ENCODE peak calls at places on chromosomes 7 and 10, in six cellular contexts. One of them, this sample, is unnamed.

GRCh38 chr10:69685426-69685801 is 55.4 kb downstream of the FAM241B start:
- DNase-seq in GM13976: no peak
- DNase-seq in skeletal muscle cell: no peak
- DNase-seq in NCI-H446 treated with DMSO at 0.1 percent for 48 hours: no peak
- DNase-seq in SW 1271: no peak
- DNase-seq in fibroblast of pulmonary artery: no peak
- DNase-seq in this sample: no peak

GRCh38 chr7:140425718-140426117 is 21.9 kb downstream of the RAB19 start:
- DNase-seq in NCI-H446 treated with DMSO at 0.1 percent for 48 hours: no peak
- DNase-seq in skeletal muscle cell: no peak
- DNase-seq in fibroblast of pulmonary artery: no peak
- DNase-seq in GM13976: no peak
- DNase-seq in SW 1271: no peak
- DNase-seq in this sample: no peak

GRCh38 chr10:24097771-24098207 is 111.1 kb upstream of the KIAA1217 start:
- DNase-seq in skeletal muscle cell: no peak
- DNase-seq in SW 1271: no peak
- DNase-seq in fibroblast of pulmonary artery: no peak
- DNase-seq in NCI-H446 treated with DMSO at 0.1 percent for 48 hours: no peak
- DNase-seq in GM13976: no peak
- DNase-seq in this sample: no peak

GRCh38 chr7:107958764-107959526 is 44.0 kb downstream of the LAMB1 start:
- DNase-seq in SW 1271: no peak
- DNase-seq in GM13976: no peak
- DNase-seq in NCI-H446 treated with DMSO at 0.1 percent for 48 hours: no peak
- DNase-seq in fibroblast of pulmonary artery: peak
- DNase-seq in skeletal muscle cell: peak
- DNase-seq in this sample: peak

GRCh38 chr10:102800601-102801335 is 36.4 kb downstream of the CYP17A1 start:
- DNase-seq in GM13976: no peak
- DNase-seq in SW 1271: no peak
- DNase-seq in skeletal muscle cell: no peak
- DNase-seq in fibroblast of pulmonary artery: no peak
- DNase-seq in NCI-H446 treated with DMSO at 0.1 percent for 48 hours: no peak
- DNase-seq in this sample: no peak

GRCh38 chr7:6623589-6624245 is 8.3 kb downstream of the ZNF853 start:
- DNase-seq in SW 1271: no peak
- DNase-seq in NCI-H446 treated with DMSO at 0.1 percent for 48 hours: no peak
- DNase-seq in GM13976: no peak
- DNase-seq in fibroblast of pulmonary artery: no peak
- DNase-seq in skeletal muscle cell: no peak
- DNase-seq in this sample: no peak

GRCh38 chr10:119655566-119656001 is 4.4 kb downstream of the BAG3 start:
- DNase-seq in GM13976: no peak
- DNase-seq in NCI-H446 treated with DMSO at 0.1 percent for 48 hours: no peak
- DNase-seq in skeletal muscle cell: peak
- DNase-seq in fibroblast of pulmonary artery: peak
- DNase-seq in SW 1271: no peak
- DNase-seq in this sample: no peak

GRCh38 chr7:96734343-96734742 is 24.7 kb upstream of the SEM1 start:
- DNase-seq in fibroblast of pulmonary artery: no peak
- DNase-seq in skeletal muscle cell: no peak
- DNase-seq in SW 1271: no peak
- DNase-seq in NCI-H446 treated with DMSO at 0.1 percent for 48 hours: no peak
- DNase-seq in GM13976: no peak
- DNase-seq in this sample: no peak

GRCh38 chr7:117322741-117323584 is at the start of gene WNT2:
- DNase-seq in NCI-H446 treated with DMSO at 0.1 percent for 48 hours: no peak
- DNase-seq in SW 1271: no peak
- DNase-seq in GM13976: peak
- DNase-seq in skeletal muscle cell: no peak
- DNase-seq in fibroblast of pulmonary artery: peak
- DNase-seq in this sample: no peak

GRCh38 chr10:34638405-34639054 is 176.6 kb downstream of the PARD3 start:
- DNase-seq in fibroblast of pulmonary artery: peak
- DNase-seq in NCI-H446 treated with DMSO at 0.1 percent for 48 hours: peak
- DNase-seq in SW 1271: no peak
- DNase-seq in GM13976: peak
- DNase-seq in skeletal muscle cell: peak
- DNase-seq in this sample: peak

GRCh38 chr10:74011762-74012161 is 13.8 kb downstream of the VCL start:
- DNase-seq in skeletal muscle cell: peak
- DNase-seq in NCI-H446 treated with DMSO at 0.1 percent for 48 hours: no peak
- DNase-seq in fibroblast of pulmonary artery: peak
- DNase-seq in SW 1271: no peak
- DNase-seq in GM13976: no peak
- DNase-seq in this sample: peak

GRCh38 chr7:46750321-46750865 is 829.3 kb upstream of the IGFBP3 start:
- DNase-seq in GM13976: no peak
- DNase-seq in skeletal muscle cell: no peak
- DNase-seq in fibroblast of pulmonary artery: no peak
- DNase-seq in SW 1271: no peak
- DNase-seq in NCI-H446 treated with DMSO at 0.1 percent for 48 hours: no peak
- DNase-seq in this sample: no peak

GRCh38 chr7:123811056-123811455 is 33.9 kb upstream of the HYAL4 start:
- DNase-seq in SW 1271: no peak
- DNase-seq in fibroblast of pulmonary artery: peak
- DNase-seq in skeletal muscle cell: peak
- DNase-seq in GM13976: no peak
- DNase-seq in NCI-H446 treated with DMSO at 0.1 percent for 48 hours: no peak
- DNase-seq in this sample: no peak

GRCh38 chr7:760006-760405 is 32.9 kb upstream of the PRKAR1B start:
- DNase-seq in GM13976: no peak
- DNase-seq in fibroblast of pulmonary artery: no peak
- DNase-seq in SW 1271: no peak
- DNase-seq in skeletal muscle cell: no peak
- DNase-seq in NCI-H446 treated with DMSO at 0.1 percent for 48 hours: no peak
- DNase-seq in this sample: no peak

GRCh38 chr7:46291064-46291463 is 370.0 kb upstream of the IGFBP3 start:
- DNase-seq in NCI-H446 treated with DMSO at 0.1 percent for 48 hours: no peak
- DNase-seq in SW 1271: no peak
- DNase-seq in skeletal muscle cell: peak
- DNase-seq in fibroblast of pulmonary artery: no peak
- DNase-seq in GM13976: peak
- DNase-seq in this sample: no peak

GRCh38 chr7:112238330-112238729 is 31.8 kb downstream of the ZNF277 start:
- DNase-seq in NCI-H446 treated with DMSO at 0.1 percent for 48 hours: no peak
- DNase-seq in SW 1271: no peak
- DNase-seq in fibroblast of pulmonary artery: no peak
- DNase-seq in skeletal muscle cell: no peak
- DNase-seq in GM13976: no peak
- DNase-seq in this sample: no peak

GRCh38 chr10:62084434-62084833 is 182.9 kb downstream of the ARID5B start:
- DNase-seq in fibroblast of pulmonary artery: peak
- DNase-seq in NCI-H446 treated with DMSO at 0.1 percent for 48 hours: no peak
- DNase-seq in SW 1271: no peak
- DNase-seq in GM13976: no peak
- DNase-seq in skeletal muscle cell: no peak
- DNase-seq in this sample: no peak

GRCh38 chr7:50142421-50143113 is 49.5 kb upstream of the ZPBP start:
- DNase-seq in skeletal muscle cell: no peak
- DNase-seq in fibroblast of pulmonary artery: peak
- DNase-seq in SW 1271: no peak
- DNase-seq in NCI-H446 treated with DMSO at 0.1 percent for 48 hours: no peak
- DNase-seq in GM13976: peak
- DNase-seq in this sample: no peak